ENCODE peak calls at places on chromosomes 16 and 17, in five cellular contexts. E is breast epithelium, C is HCT116, X is mucosa of descending colon, O is Caco-2. B is an unnamed sample.

GRCh38 chr17:13513039-13513405 is 88.7 kb downstream of the HS3ST3A1 start:
- DNase-seq in X (no peak), C (no peak), E (no peak), O (no peak), B (no peak)

GRCh38 chr17:80265205-80266068 is 4.8 kb downstream of the RNF213 start:
- DNase-seq in E (no peak), X (no peak), O (no peak), C (no peak), B (no peak)

GRCh38 chr16:3119286-3119685 is 6.9 kb downstream of the ZNF205 start:
- DNase-seq in O (no peak), E (no peak), C (no peak), X (no peak), B (no peak)

GRCh38 chr17:41507315-41507880 is 2.0 kb upstream of the KRT13 start:
- DNase-seq in O (no peak), E (no peak), X (no peak), C (no peak), B (no peak)

GRCh38 chr17:6069611-6070279 is 434 bp upstream of the WSCD1 start:
- DNase-seq in O (no peak), X (peak), C (no peak), E (no peak), B (no peak)

GRCh38 chr17:83124871-83125514 is 45.6 kb downstream of the METRNL start:
- DNase-seq in X (no peak), O (no peak), E (no peak), C (no peak), B (no peak)

GRCh38 chr17:77325826-77326581 is 185.2 kb downstream of the SEC14L1 start:
- DNase-seq in E (peak), X (peak), C (no peak), O (no peak), B (no peak)

GRCh38 chr17:48548687-48549621 is 4.0 kb upstream of the HOXB2 start:
- DNase-seq in E (no peak), X (no peak), O (no peak), C (no peak), B (no peak)

GRCh38 chr17:50603340-50603739 is 31.3 kb upstream of the ABCC3 start:
- DNase-seq in C (no peak), O (peak), X (no peak), E (no peak), B (no peak)

GRCh38 chr16:495127-495748 is 32.3 kb upstream of the CAPN15 start:
- DNase-seq in X (peak), E (no peak), C (no peak), O (peak), B (no peak)

GRCh38 chr16:69039333-69039941 is 66.0 kb upstream of the HAS3 start:
- DNase-seq in X (no peak), O (no peak), E (no peak), C (no peak), B (no peak)

GRCh38 chr17:82726427-82726826 is 9.0 kb upstream of the FN3K start:
- DNase-seq in E (no peak), X (no peak), C (no peak), O (no peak), B (no peak)

GRCh38 chr16:81528258-81528657 is 83.7 kb downstream of the CMIP start:
- DNase-seq in X (no peak), C (no peak), O (no peak), E (no peak), B (no peak)

GRCh38 chr16:23729503-23730424 is 16.7 kb upstream of the ERN2 start:
- DNase-seq in E (no peak), O (peak), X (peak), C (peak), B (no peak)

GRCh38 chr17:20988001-20988641 is 54.7 kb downstream of the USP22 start:
- DNase-seq in C (no peak), O (peak), X (no peak), E (peak), B (no peak)

GRCh38 chr16:25269879-25270278 is 12.2 kb upstream of the ZKSCAN2 start:
- DNase-seq in O (no peak), X (no peak), C (no peak), E (no peak), B (no peak)

GRCh38 chr16:85090873-85091521 is 21.3 kb downstream of the CIBAR2 start:
- DNase-seq in C (no peak), X (no peak), E (no peak), O (no peak), B (no peak)

GRCh38 chr16:81095653-81095952 is 592 bp downstream of the GCSH start:
- DNase-seq in C (no peak), O (no peak), E (no peak), X (no peak), B (no peak)

GRCh38 chr16:24041834-24042631 is 206.2 kb downstream of the PRKCB start:
- DNase-seq in O (peak), E (no peak), X (peak), C (peak), B (peak)

GRCh38 chr17:21369395-21369794 is 6.8 kb upstream of the KCNJ12 start:
- DNase-seq in O (no peak), C (no peak), E (no peak), X (no peak), B (no peak)

GRCh38 chr17:17493249-17493985 is 2.8 kb downstream of the RASD1 start:
- DNase-seq in X (peak), O (no peak), E (no peak), C (no peak), B (no peak)

GRCh38 chr17:41448506-41448905 is 7.7 kb upstream of the KRT38 start:
- DNase-seq in E (no peak), X (no peak), O (no peak), C (no peak), B (no peak)

GRCh38 chr16:28309811-28310311 is 17.5 kb downstream of the SBK1 start:
- DNase-seq in O (no peak), X (peak), E (no peak), C (no peak), B (no peak)

GRCh38 chr17:73592531-73592961 is 51.7 kb downstream of the SDK2 start:
- DNase-seq in E (no peak), X (no peak), O (no peak), C (no peak), B (no peak)

GRCh38 chr16:50478773-50479149 is 69.4 kb upstream of the NKD1 start:
- DNase-seq in C (no peak), E (no peak), O (peak), X (peak), B (no peak)

DNA sequence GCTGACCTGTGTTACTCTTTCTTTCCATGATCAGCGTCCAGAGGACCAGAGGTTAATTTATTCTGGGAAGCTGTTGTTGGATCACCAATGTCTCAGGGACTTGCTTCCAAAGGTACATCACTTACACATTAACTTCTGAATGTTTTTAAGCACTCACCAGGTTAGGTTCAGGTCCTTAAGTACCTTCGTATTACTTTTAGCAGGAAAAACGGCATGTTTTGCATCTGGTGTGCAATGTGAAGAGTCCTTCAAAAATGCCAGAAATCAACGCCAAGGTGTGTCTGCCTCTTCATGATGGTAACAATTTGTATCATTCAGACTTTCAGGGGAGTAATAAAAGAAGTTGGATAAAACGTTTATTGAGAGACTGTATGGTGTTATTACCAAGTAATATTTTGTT is 3.3 kb downstream of the HERPUD1 start:
- DNase-seq in O (no peak), E (no peak), C (no peak), X (no peak), B (no peak)
- H3K4me3 ChIP-seq in O (no peak), E (peak), C (no peak), X (no peak), B (no peak)

GRCh38 chr17:2937331-2938003 is 125.9 kb downstream of the OR1D5 start:
- DNase-seq in E (no peak), C (no peak), X (no peak), O (no peak), B (no peak)
- TF ChIP-seq CTCF in E (no peak), C (peak), X (no peak), O (no peak), B (no peak)

DNA sequence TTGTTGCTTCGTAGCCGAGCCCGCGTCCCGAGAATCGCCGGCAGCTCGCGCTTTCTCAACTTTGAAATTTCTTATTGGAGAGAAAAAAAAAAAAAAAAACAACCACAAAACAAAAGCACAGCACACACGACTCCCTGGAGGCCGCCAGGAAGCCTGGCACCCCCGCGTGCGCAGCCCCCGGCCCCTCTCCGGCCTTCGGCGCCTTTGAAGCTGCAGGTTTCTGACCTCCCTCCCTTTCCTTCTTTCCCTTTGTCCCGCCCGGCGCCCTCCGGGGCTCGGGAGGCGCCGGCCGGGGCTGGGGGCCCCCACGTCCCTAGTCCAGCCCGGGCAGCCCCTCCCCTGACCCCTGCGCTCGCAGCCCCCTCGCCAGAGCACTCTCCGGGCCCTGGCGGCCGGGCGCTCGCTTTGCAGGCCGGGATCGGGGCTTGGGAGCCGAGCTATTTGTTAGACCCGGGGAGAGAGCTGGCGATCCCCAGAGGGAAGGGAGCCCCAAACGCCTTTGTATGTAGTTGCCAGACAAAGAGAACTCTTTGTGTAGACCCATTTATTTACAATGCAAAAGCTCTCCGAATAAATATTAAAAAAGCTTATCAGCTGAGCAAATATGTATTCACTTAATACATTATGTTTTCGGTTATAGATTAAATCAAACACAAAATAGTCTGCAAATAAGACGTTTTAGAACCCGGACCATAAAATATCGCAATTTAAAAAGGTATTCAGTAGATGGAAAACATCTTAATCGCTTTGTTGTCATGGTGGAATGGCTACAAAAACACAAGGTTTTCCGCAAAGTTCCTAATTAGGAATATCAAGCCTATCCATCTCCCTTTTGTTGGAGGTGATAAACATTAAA is 2.3 kb downstream of the BAHCC1 start:
- DNase-seq in O (peak), E (no peak), X (peak), C (no peak), B (no peak)
- H3K4me3 ChIP-seq in O (peak), E (peak), X (no peak), C (peak), B (peak)

DNA sequence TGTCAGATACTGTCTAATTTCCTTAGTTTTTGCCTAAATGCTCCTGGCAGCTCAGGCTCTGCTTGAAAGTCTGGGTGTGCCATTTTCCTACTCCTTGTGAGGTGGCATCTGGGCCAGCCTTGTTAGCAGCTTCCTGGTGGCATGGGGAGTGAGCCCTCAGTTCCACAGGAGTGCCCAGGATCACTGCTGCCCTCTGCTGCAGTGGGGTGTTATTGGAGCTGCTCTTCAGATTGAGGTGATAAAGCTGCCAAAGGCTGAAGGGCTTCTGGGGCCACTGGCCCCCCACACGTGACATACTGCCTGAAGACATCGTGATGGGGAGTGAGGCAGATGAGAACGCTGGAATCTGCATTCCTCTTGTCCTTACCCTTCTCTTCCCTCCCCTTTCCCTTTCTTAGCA is 27.4 kb downstream of the CEP95 start:
- DNase-seq in O (no peak), E (no peak), C (no peak), X (peak), B (no peak)
- TF ChIP-seq CTCF in O (no peak), E (no peak), C (no peak), X (no peak), B (peak)

DNA sequence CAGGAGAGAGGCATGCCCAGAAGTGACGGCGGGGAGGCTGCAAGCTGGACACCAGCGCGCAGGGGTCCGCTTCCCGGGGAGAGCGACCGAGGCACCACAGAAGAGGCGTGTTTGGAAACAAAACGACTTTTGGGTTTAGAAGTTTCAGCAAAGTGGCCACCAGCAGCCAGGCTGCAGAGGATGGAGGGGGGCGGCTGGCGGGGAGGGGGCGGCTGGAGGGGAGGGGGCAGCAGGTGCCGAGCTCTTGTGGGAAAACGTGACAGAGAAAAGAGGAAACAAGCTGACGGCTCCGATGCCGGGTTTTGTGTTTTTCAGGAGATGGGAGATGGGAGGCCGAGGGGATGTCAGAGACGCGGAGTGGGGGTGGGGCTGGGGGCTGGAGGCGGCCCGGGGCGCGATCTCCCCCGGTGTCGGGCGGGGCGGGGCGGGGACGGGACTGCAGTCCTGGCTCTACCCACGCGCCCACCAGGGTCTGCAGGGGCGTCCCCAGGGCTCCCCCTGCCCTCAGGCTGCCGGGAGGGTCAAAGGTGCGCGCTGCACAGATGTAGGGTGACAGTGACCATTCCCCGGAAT is 32.1 kb upstream of the RPH3AL start:
- DNase-seq in C (no peak), X (no peak), E (no peak), O (no peak), B (no peak)
- H3K4me3 ChIP-seq in C (peak), X (no peak), E (peak), O (peak), B (no peak)

DNA sequence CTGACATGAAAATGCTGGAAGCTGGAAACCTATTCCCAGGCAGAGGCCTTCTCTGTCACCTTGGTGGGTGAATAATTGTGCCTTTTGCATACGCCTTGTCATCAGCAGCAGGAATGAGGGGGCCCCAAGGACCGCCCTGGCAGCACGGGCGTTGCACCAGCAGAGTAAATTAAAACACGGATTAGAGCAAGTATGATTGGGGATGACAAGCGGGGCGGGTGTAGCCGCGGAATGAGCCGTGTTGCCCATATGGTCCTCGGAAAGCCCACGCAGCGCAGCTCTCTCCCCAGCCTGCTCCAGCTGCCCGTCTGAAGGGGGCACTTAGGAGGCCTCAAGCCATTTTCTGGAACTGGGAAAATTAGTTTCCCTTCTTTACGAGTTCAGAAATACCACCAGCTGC is 299.4 kb upstream of the IRX3 start:
- DNase-seq in O (no peak), X (no peak), C (no peak), E (no peak), B (no peak)
- TF ChIP-seq CTCF in O (no peak), X (no peak), C (no peak), E (no peak), B (no peak)

DNA sequence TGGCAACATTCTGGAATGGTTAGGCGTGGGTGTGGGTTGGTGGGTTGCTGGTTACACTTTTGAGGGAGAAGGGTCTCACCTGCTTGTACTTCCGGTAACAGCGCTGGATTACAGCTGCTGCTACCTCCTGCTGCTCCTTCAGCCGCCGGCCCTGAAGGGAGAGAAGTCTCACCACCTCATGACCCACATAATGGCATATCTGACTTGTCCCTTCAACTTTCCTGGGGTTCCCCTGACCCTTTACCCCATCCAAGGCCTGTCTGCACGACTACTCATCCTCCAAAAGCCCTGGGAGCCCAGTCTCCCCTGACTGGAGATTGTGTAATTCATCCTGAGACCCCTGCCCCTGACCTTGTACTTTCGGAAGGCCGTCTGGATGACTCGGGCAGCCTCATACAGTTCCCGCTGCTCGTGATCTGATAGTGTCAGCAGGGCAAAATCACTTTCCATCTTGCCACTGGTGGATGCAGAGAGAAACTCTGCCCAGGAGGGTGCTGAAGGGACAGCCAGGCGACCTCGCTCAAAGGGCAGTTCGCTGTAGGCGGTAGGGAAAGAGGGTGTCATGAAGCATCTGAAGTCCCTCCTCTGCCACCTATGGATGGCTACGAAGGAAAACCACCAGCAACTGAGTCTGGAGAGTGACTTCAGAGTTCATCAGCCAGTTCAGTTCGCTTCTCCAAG is 2.1 kb upstream of the SPAG7 start:
- DNase-seq in O (peak), E (no peak), X (no peak), C (no peak), B (no peak)
- H3K4me3 ChIP-seq in O (peak), E (no peak), X (no peak), C (peak), B (no peak)

DNA sequence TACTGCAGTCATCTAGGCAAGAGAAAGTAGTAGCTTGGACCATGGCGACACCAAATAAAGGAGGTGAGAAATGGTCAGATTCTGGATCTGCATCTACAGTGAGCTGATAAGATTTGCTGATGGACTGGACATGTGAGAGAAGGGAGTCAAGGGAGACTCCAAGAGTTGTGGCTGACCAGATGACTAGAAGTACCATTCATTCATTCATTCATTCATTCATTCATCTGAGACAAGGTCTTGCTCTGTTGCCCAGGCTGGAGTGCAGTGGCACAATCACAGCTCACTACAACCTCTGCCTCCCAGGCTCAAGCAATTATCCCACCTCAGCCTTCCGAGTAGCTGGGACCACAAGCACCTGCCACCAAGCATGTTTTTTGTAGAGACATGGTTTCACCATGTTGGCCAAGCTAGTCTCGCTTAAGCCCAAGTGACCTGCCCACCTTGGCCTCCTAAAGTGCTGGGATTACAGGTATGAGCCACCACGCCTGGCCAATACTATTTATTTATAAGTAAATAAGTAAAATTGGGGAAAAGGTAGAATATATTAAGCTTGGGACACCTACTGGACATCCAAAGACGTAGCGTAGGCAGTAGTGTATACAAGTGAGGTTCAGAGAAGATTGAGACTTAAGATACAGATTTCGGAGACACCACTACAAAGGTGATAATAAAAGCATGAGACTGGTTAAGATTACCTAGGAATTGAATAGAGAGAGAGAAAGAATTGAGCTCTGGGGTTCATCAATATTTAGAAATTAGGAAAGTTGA is 15.7 kb upstream of the RNF43 start:
- DNase-seq in O (no peak), C (no peak), X (no peak), E (no peak), B (no peak)
- TF ChIP-seq CTCF in O (peak), C (peak), X (no peak), E (no peak), B (peak)